ENCODE peak calls at places on chromosomes 2 and 18, in seven cellular contexts. Y is fibroblast of mammary gland, E is fibroblast of pulmonary artery, Z is AG04450, M is Peyer's patch, W is neural progenitor cell, F is adipocyte. N is an unnamed sample.

GRCh38 chr2:174153757-174154680 is 94.3 kb downstream of the OLA1 start:
- DNase-seq in Y (peak; percentile 83), Z (peak; percentile 60), W (no peak), F (peak; percentile 64), E (peak; percentile 74), M (no peak), N (peak; percentile 76)

GRCh38 chr2:197198890-197199289 is 111.7 kb downstream of the ANKRD44 start:
- DNase-seq in E (peak; percentile 51), Z (no peak), F (no peak), M (peak; percentile 53), W (no peak), Y (no peak), N (no peak)

GRCh38 chr2:218605438-218605837 is 2.3 kb upstream of the PLCD4 start:
- DNase-seq in M (no peak), Z (peak; percentile 34), F (peak; percentile 79), W (no peak), Y (peak; percentile 63), E (peak; percentile 29), N (no peak)

GRCh38 chr2:240123821-240124650 is 12.1 kb downstream of the COPS9 start:
- DNase-seq in E (no peak), Z (no peak), Y (no peak), F (no peak), W (no peak), M (peak; percentile 23), N (no peak)

GRCh38 chr2:217387776-217388381 is 528.0 kb upstream of the TNP1 start:
- DNase-seq in E (peak; percentile 23), W (peak; percentile 9), Z (no peak), M (no peak), F (peak; percentile 17), Y (no peak), N (no peak)

GRCh38 chr2:150214626-150215025 is 272.8 kb downstream of the RND3 start:
- DNase-seq in W (peak; percentile 53), M (no peak), Y (no peak), F (no peak), E (no peak), Z (no peak), N (no peak)

GRCh38 chr2:8840475-8841091 is 3.2 kb upstream of the KIDINS220 start:
- DNase-seq in W (no peak), M (no peak), E (no peak), Z (no peak), F (no peak), Y (no peak), N (no peak)

GRCh38 chr2:175074478-175074877 is 69.3 kb upstream of the CHN1 start:
- DNase-seq in M (no peak), Z (no peak), F (no peak), Y (no peak), E (no peak), W (no peak), N (no peak)

GRCh38 chr2:224584111-224584764 is 925 bp downstream of the CUL3 start:
- DNase-seq in F (peak; percentile 73), W (peak; percentile 68), Y (peak; percentile 40), E (peak; percentile 48), Z (no peak), M (peak; percentile 56), N (no peak)

GRCh38 chr18:22417496-22418188 is at the start of gene CTAGE1:
- DNase-seq in F (peak; percentile 23), Y (no peak), E (no peak), Z (no peak), W (peak; percentile 38), M (no peak), N (no peak)

GRCh38 chr18:50880108-50880465 is 1.2 kb downstream of the ME2 start:
- DNase-seq in M (no peak), Y (no peak), E (no peak), F (no peak), W (peak; percentile 15), Z (no peak), N (no peak)

GRCh38 chr2:105754011-105754410 is 9.3 kb downstream of the NCK2 start:
- DNase-seq in Z (no peak), Y (no peak), E (no peak), F (no peak), W (no peak), M (no peak), N (no peak)

GRCh38 chr2:174985624-174986023 is 19.6 kb downstream of the CHN1 start:
- DNase-seq in M (no peak), E (peak; percentile 62), Y (peak; percentile 57), W (peak; percentile 21), F (peak; percentile 71), Z (no peak), N (peak; percentile 33)

GRCh38 chr2:62178741-62179271 is 17.1 kb upstream of the B3GNT2 start:
- DNase-seq in F (no peak), M (no peak), E (no peak), Z (no peak), W (no peak), Y (peak; percentile 42), N (no peak)

GRCh38 chr2:237118025-237118424 is 32.3 kb downstream of the COPS8 start:
- DNase-seq in E (peak; percentile 21), Z (no peak), M (no peak), W (no peak), Y (peak; percentile 94), F (no peak), N (peak; percentile 88)

GRCh38 chr2:74499269-74499939 is at the start of gene LBX2:
- DNase-seq in F (peak; percentile 58), Z (no peak), Y (no peak), M (no peak), W (peak; percentile 60), E (peak; percentile 20), N (no peak)
- H3K4me3 ChIP-seq in F (peak within 1 kb of the TSS; percentile 71), Z (peak within 1 kb of the TSS; percentile 48), Y (peak within 1 kb of the TSS; percentile 37), M (peak within 1 kb of the TSS; percentile 53), W (peak within 1 kb of the TSS; percentile 48), E (peak within 1 kb of the TSS; percentile 40), N (peak within 1 kb of the TSS; percentile 33)

GRCh38 chr2:64128943-64129391 is 15.3 kb downstream of the PELI1 start:
- DNase-seq in M (no peak), Z (no peak), E (no peak), F (peak; percentile 40), W (no peak), Y (no peak), N (no peak)
- H3K4me3 ChIP-seq in M (no peak overlapping the region), Z (no peak overlapping the region), E (no peak overlapping the region), F (no peak overlapping the region), W (no peak overlapping the region), Y (no peak overlapping the region), N (no peak overlapping the region)

GRCh38 chr2:229704231-229704630 is 10.1 kb downstream of the DNER start:
- DNase-seq in M (no peak), Z (no peak), W (no peak), Y (no peak), E (no peak), F (no peak), N (no peak)
- H3K4me3 ChIP-seq in M (no peak overlapping the region), Z (no peak overlapping the region), W (no peak overlapping the region), Y (no peak overlapping the region), E (no peak overlapping the region), F (no peak overlapping the region), N (no peak overlapping the region)

GRCh38 chr2:161237397-161238263 is 70.6 kb upstream of the PSMD14 start:
- DNase-seq in M (peak; percentile 59), F (peak; percentile 71), W (peak; percentile 82), Y (peak; percentile 54), E (peak; percentile 38), Z (no peak), N (peak; percentile 34)
- H3K4me3 ChIP-seq in M (peak overlapping the region; percentile 65), F (peak overlapping the region; percentile 84), W (peak overlapping the region; percentile 56), Y (peak overlapping the region; percentile 53), E (peak overlapping the region; percentile 64), Z (peak overlapping the region; percentile 69), N (peak overlapping the region; percentile 56)

GRCh38 chr2:1739961-1740713 is 4.2 kb downstream of the PXDN start:
- DNase-seq in M (peak; percentile 38), F (no peak), W (no peak), Z (no peak), Y (peak; percentile 65), E (peak; percentile 35), N (no peak)
- H3K4me3 ChIP-seq in M (no peak overlapping the region), F (no peak overlapping the region), W (no peak overlapping the region), Z (peak overlapping the region; percentile 17), Y (no peak overlapping the region), E (no peak overlapping the region), N (no peak overlapping the region)

GRCh38 chr18:28350821-28351220 is 173.9 kb upstream of the CDH2 start:
- DNase-seq in W (no peak), F (no peak), M (no peak), E (no peak), Y (no peak), Z (no peak), N (no peak)
- H3K4me3 ChIP-seq in W (no peak overlapping the region), F (no peak overlapping the region), M (no peak overlapping the region), E (no peak overlapping the region), Y (no peak overlapping the region), Z (no peak overlapping the region), N (no peak overlapping the region)

GRCh38 chr2:176126929-176127768 is 2.4 kb upstream of the HOXD8 start:
- DNase-seq in W (peak; percentile 82), E (peak; percentile 75), Z (peak; percentile 29), M (peak; percentile 64), Y (peak; percentile 76), F (peak; percentile 89), N (peak; percentile 43)

GRCh38 chr2:176123847-176124273 is 1.3 kb downstream of the HOXD9 start:
- DNase-seq in M (no peak), F (no peak), E (no peak), W (no peak), Y (no peak), Z (no peak), N (no peak)

GRCh38 chr2:176124358-176125214 is 2.1 kb downstream of the HOXD9 start:
- DNase-seq in E (no peak), Z (no peak), M (peak; percentile 41), Y (no peak), F (no peak), W (no peak), N (no peak)

GRCh38 chr2:176123483-176123843 is 944 bp downstream of the HOXD9 start:
- DNase-seq in M (no peak), W (no peak), E (no peak), Z (no peak), Y (no peak), F (no peak), N (no peak)

GRCh38 chr2:176125215-176126054 is 2.9 kb downstream of the HOXD9 start:
- DNase-seq in M (peak; percentile 41), E (no peak), W (no peak), Y (no peak), F (no peak), Z (no peak), N (no peak)
- H3K4me3 ChIP-seq in M (no peak overlapping the region), E (no peak overlapping the region), W (no peak overlapping the region), Y (no peak overlapping the region), F (no peak overlapping the region), Z (no peak overlapping the region), N (no peak overlapping the region)